ENCODE peak calls at places on chromosomes 5 and 9, in nine cellular contexts. One of them, this sample, is unnamed.

GRCh38 chr5:149791881-149792280 is 61.8 kb downstream of the PPARGC1B start:
- DNase-seq in A549: no peak
- DNase-seq in fibroblast of lung: no peak
- DNase-seq in activated CD8-positive, alpha-beta memory T cell treated with anti-CD3 and anti-CD28 coated beads for 24 hours: no peak
- DNase-seq in central memory CD4-positive, alpha-beta T cell: no peak
- DNase-seq in T-cell: no peak
- DNase-seq in stromal cell of bone marrow: no peak
- DNase-seq in ovary: no peak
- DNase-seq in stimulated activated CD4-positive, alpha-beta T cell treated with anti-CD3 and anti-CD28 coated beads, Interleukin-12 subunit alpha, Interleukin-12 subunit beta, amount 100 ng/mL, for 4 hours: no peak
- DNase-seq in this sample: no peak

GRCh38 chr5:121628783-121629182 is 222.9 kb upstream of the FTMT start:
- DNase-seq in A549: no peak
- DNase-seq in fibroblast of lung: peak
- DNase-seq in activated CD8-positive, alpha-beta memory T cell treated with anti-CD3 and anti-CD28 coated beads for 24 hours: no peak
- DNase-seq in central memory CD4-positive, alpha-beta T cell: no peak
- DNase-seq in T-cell: no peak
- DNase-seq in stromal cell of bone marrow: no peak
- DNase-seq in ovary: no peak
- DNase-seq in stimulated activated CD4-positive, alpha-beta T cell treated with anti-CD3 and anti-CD28 coated beads, Interleukin-12 subunit alpha, Interleukin-12 subunit beta, amount 100 ng/mL, for 4 hours: no peak
- DNase-seq in this sample: no peak

GRCh38 chr5:62521319-62521718 is 57.3 kb upstream of the LRRC70 start:
- DNase-seq in A549: no peak
- DNase-seq in fibroblast of lung: no peak
- DNase-seq in activated CD8-positive, alpha-beta memory T cell treated with anti-CD3 and anti-CD28 coated beads for 24 hours: no peak
- DNase-seq in central memory CD4-positive, alpha-beta T cell: no peak
- DNase-seq in T-cell: no peak
- DNase-seq in stromal cell of bone marrow: no peak
- DNase-seq in ovary: no peak
- DNase-seq in stimulated activated CD4-positive, alpha-beta T cell treated with anti-CD3 and anti-CD28 coated beads, Interleukin-12 subunit alpha, Interleukin-12 subunit beta, amount 100 ng/mL, for 4 hours: no peak
- DNase-seq in this sample: no peak

GRCh38 chr5:81899123-81899522 is 72.7 kb upstream of the ATG10 start:
- DNase-seq in A549: no peak
- DNase-seq in fibroblast of lung: no peak
- DNase-seq in activated CD8-positive, alpha-beta memory T cell treated with anti-CD3 and anti-CD28 coated beads for 24 hours: no peak
- DNase-seq in central memory CD4-positive, alpha-beta T cell: no peak
- DNase-seq in T-cell: no peak
- DNase-seq in stromal cell of bone marrow: no peak
- DNase-seq in ovary: no peak
- DNase-seq in stimulated activated CD4-positive, alpha-beta T cell treated with anti-CD3 and anti-CD28 coated beads, Interleukin-12 subunit alpha, Interleukin-12 subunit beta, amount 100 ng/mL, for 4 hours: no peak
- DNase-seq in this sample: no peak

GRCh38 chr9:36154213-36154952 is 14.8 kb upstream of the CCIN start:
- DNase-seq in A549: no peak
- DNase-seq in fibroblast of lung: peak
- DNase-seq in activated CD8-positive, alpha-beta memory T cell treated with anti-CD3 and anti-CD28 coated beads for 24 hours: no peak
- DNase-seq in central memory CD4-positive, alpha-beta T cell: no peak
- DNase-seq in T-cell: no peak
- DNase-seq in stromal cell of bone marrow: peak
- DNase-seq in ovary: peak
- DNase-seq in stimulated activated CD4-positive, alpha-beta T cell treated with anti-CD3 and anti-CD28 coated beads, Interleukin-12 subunit alpha, Interleukin-12 subunit beta, amount 100 ng/mL, for 4 hours: no peak
- DNase-seq in this sample: no peak

GRCh38 chr9:93126151-93126781 is 7.8 kb downstream of the NINJ1 start:
- DNase-seq in A549: no peak
- DNase-seq in fibroblast of lung: no peak
- DNase-seq in activated CD8-positive, alpha-beta memory T cell treated with anti-CD3 and anti-CD28 coated beads for 24 hours: peak
- DNase-seq in central memory CD4-positive, alpha-beta T cell: no peak
- DNase-seq in T-cell: peak
- DNase-seq in stromal cell of bone marrow: no peak
- DNase-seq in ovary: no peak
- DNase-seq in stimulated activated CD4-positive, alpha-beta T cell treated with anti-CD3 and anti-CD28 coated beads, Interleukin-12 subunit alpha, Interleukin-12 subunit beta, amount 100 ng/mL, for 4 hours: no peak
- DNase-seq in this sample: no peak

GRCh38 chr9:92486371-92486770 is 4.1 kb upstream of the ASPN start:
- DNase-seq in A549: no peak
- DNase-seq in fibroblast of lung: no peak
- DNase-seq in activated CD8-positive, alpha-beta memory T cell treated with anti-CD3 and anti-CD28 coated beads for 24 hours: no peak
- DNase-seq in central memory CD4-positive, alpha-beta T cell: no peak
- DNase-seq in T-cell: no peak
- DNase-seq in stromal cell of bone marrow: no peak
- DNase-seq in ovary: no peak
- DNase-seq in stimulated activated CD4-positive, alpha-beta T cell treated with anti-CD3 and anti-CD28 coated beads, Interleukin-12 subunit alpha, Interleukin-12 subunit beta, amount 100 ng/mL, for 4 hours: no peak
- DNase-seq in this sample: peak

GRCh38 chr5:59322887-59323286 is 570.6 kb downstream of the PDE4D start:
- DNase-seq in A549: no peak
- DNase-seq in fibroblast of lung: no peak
- DNase-seq in activated CD8-positive, alpha-beta memory T cell treated with anti-CD3 and anti-CD28 coated beads for 24 hours: no peak
- DNase-seq in central memory CD4-positive, alpha-beta T cell: no peak
- DNase-seq in T-cell: no peak
- DNase-seq in stromal cell of bone marrow: no peak
- DNase-seq in ovary: no peak
- DNase-seq in stimulated activated CD4-positive, alpha-beta T cell treated with anti-CD3 and anti-CD28 coated beads, Interleukin-12 subunit alpha, Interleukin-12 subunit beta, amount 100 ng/mL, for 4 hours: no peak
- DNase-seq in this sample: no peak

GRCh38 chr5:1747079-1747802 is 52.4 kb downstream of the MRPL36 start:
- DNase-seq in A549: no peak
- DNase-seq in fibroblast of lung: no peak
- DNase-seq in activated CD8-positive, alpha-beta memory T cell treated with anti-CD3 and anti-CD28 coated beads for 24 hours: no peak
- DNase-seq in central memory CD4-positive, alpha-beta T cell: no peak
- DNase-seq in T-cell: no peak
- DNase-seq in stromal cell of bone marrow: no peak
- DNase-seq in ovary: no peak
- DNase-seq in stimulated activated CD4-positive, alpha-beta T cell treated with anti-CD3 and anti-CD28 coated beads, Interleukin-12 subunit alpha, Interleukin-12 subunit beta, amount 100 ng/mL, for 4 hours: no peak
- DNase-seq in this sample: no peak

GRCh38 chr5:77632526-77633268 is 5.8 kb downstream of the OTP start:
- DNase-seq in A549: no peak
- DNase-seq in fibroblast of lung: no peak
- DNase-seq in activated CD8-positive, alpha-beta memory T cell treated with anti-CD3 and anti-CD28 coated beads for 24 hours: no peak
- DNase-seq in central memory CD4-positive, alpha-beta T cell: no peak
- DNase-seq in T-cell: no peak
- DNase-seq in stromal cell of bone marrow: no peak
- DNase-seq in ovary: no peak
- DNase-seq in stimulated activated CD4-positive, alpha-beta T cell treated with anti-CD3 and anti-CD28 coated beads, Interleukin-12 subunit alpha, Interleukin-12 subunit beta, amount 100 ng/mL, for 4 hours: no peak
- DNase-seq in this sample: no peak

GRCh38 chr9:121709798-121710197 is 58.4 kb downstream of the DAB2IP start:
- DNase-seq in A549: no peak
- DNase-seq in fibroblast of lung: no peak
- DNase-seq in activated CD8-positive, alpha-beta memory T cell treated with anti-CD3 and anti-CD28 coated beads for 24 hours: no peak
- DNase-seq in central memory CD4-positive, alpha-beta T cell: no peak
- DNase-seq in T-cell: no peak
- DNase-seq in stromal cell of bone marrow: no peak
- DNase-seq in ovary: no peak
- DNase-seq in stimulated activated CD4-positive, alpha-beta T cell treated with anti-CD3 and anti-CD28 coated beads, Interleukin-12 subunit alpha, Interleukin-12 subunit beta, amount 100 ng/mL, for 4 hours: no peak
- DNase-seq in this sample: no peak

This sample was measured in GDM1.